ENCODE peak calls at places on chromosomes 2 and 18, in six cellular contexts. One of them, this sample, is unnamed.

GRCh38 chr18:68822926-68823325 is 25.0 kb downstream of the CCDC102B start:
- DNase-seq in GM12892: no peak
- DNase-seq in HepG2: no peak
- DNase-seq in GM12878: no peak
- DNase-seq in H1: no peak
- DNase-seq in K562: no peak
- DNase-seq in this sample: no peak

GRCh38 chr2:72236445-72237067 is 88.9 kb upstream of the CYP26B1 start:
- DNase-seq in HepG2: no peak
- DNase-seq in H1: no peak
- DNase-seq in GM12878: no peak
- DNase-seq in K562: no peak
- DNase-seq in GM12892: no peak
- DNase-seq in this sample: no peak

GRCh38 chr2:160194351-160194750 is 5.7 kb downstream of the ITGB6 start:
- DNase-seq in K562: no peak
- DNase-seq in HepG2: no peak
- DNase-seq in GM12892: no peak
- DNase-seq in H1: no peak
- DNase-seq in GM12878: no peak
- DNase-seq in this sample: no peak

GRCh38 chr18:45324489-45325111 is 290.7 kb upstream of the SLC14A2 start:
- DNase-seq in GM12892: no peak
- DNase-seq in H1: peak
- DNase-seq in K562: no peak
- DNase-seq in HepG2: no peak
- DNase-seq in GM12878: no peak
- DNase-seq in this sample: no peak

GRCh38 chr18:47585914-47586313 is 334.5 kb upstream of the SKOR2 start:
- DNase-seq in HepG2: no peak
- DNase-seq in GM12892: no peak
- DNase-seq in H1: no peak
- DNase-seq in K562: no peak
- DNase-seq in GM12878: no peak
- DNase-seq in this sample: no peak

GRCh38 chr2:229071292-229071976 is 199.7 kb downstream of the PID1 start:
- DNase-seq in GM12892: no peak
- DNase-seq in H1: no peak
- DNase-seq in GM12878: no peak
- DNase-seq in K562: no peak
- DNase-seq in HepG2: no peak
- DNase-seq in this sample: no peak

GRCh38 chr18:67513285-67513684 is 3.2 kb downstream of the DSEL start:
- DNase-seq in GM12878: no peak
- DNase-seq in GM12892: no peak
- DNase-seq in K562: no peak
- DNase-seq in HepG2: peak
- DNase-seq in H1: no peak
- DNase-seq in this sample: no peak

GRCh38 chr2:154455871-154456270 is 242.6 kb upstream of the KCNJ3 start:
- DNase-seq in GM12878: no peak
- DNase-seq in K562: no peak
- DNase-seq in GM12892: no peak
- DNase-seq in H1: no peak
- DNase-seq in HepG2: no peak
- DNase-seq in this sample: no peak

GRCh38 chr2:148282201-148282600 is 261.3 kb downstream of the MBD5 start:
- DNase-seq in K562: no peak
- DNase-seq in H1: no peak
- DNase-seq in HepG2: no peak
- DNase-seq in GM12878: no peak
- DNase-seq in GM12892: no peak
- DNase-seq in this sample: no peak

GRCh38 chr2:26530696-26531095 is 52.8 kb upstream of the OTOF start:
- DNase-seq in H1: no peak
- DNase-seq in K562: no peak
- DNase-seq in GM12878: no peak
- DNase-seq in GM12892: no peak
- DNase-seq in HepG2: no peak
- DNase-seq in this sample: no peak

GRCh38 chr2:73074110-73075069 is 2.9 kb upstream of the SFXN5 start:
- DNase-seq in K562: no peak
- DNase-seq in GM12892: no peak
- DNase-seq in H1: no peak
- DNase-seq in HepG2: no peak
- DNase-seq in GM12878: no peak
- DNase-seq in this sample: no peak

GRCh38 chr2:151289972-151290335 is 486 bp upstream of the NMI start:
- DNase-seq in H1: no peak
- DNase-seq in GM12892: no peak
- DNase-seq in GM12878: no peak
- DNase-seq in K562: no peak
- DNase-seq in HepG2: no peak
- DNase-seq in this sample: no peak

GRCh38 chr2:57886196-57886786 is 160.3 kb upstream of the VRK2 start:
- DNase-seq in HepG2: no peak
- DNase-seq in H1: no peak
- DNase-seq in K562: no peak
- DNase-seq in GM12878: no peak
- DNase-seq in GM12892: no peak
- DNase-seq in this sample: no peak

GRCh38 chr2:44169155-44169898 is 652 bp downstream of the PPM1B start:
- DNase-seq in GM12892: peak
- DNase-seq in H1: peak
- DNase-seq in K562: peak
- DNase-seq in HepG2: peak
- DNase-seq in GM12878: peak
- DNase-seq in this sample: peak

GRCh38 chr18:60838677-60839076 is 466.1 kb upstream of the MC4R start:
- DNase-seq in GM12878: no peak
- DNase-seq in K562: no peak
- DNase-seq in HepG2: no peak
- DNase-seq in H1: no peak
- DNase-seq in GM12892: no peak
- DNase-seq in this sample: no peak

GRCh38 chr2:173983414-173983871 is 18.3 kb upstream of the SP3 start:
- DNase-seq in GM12878: no peak
- DNase-seq in HepG2: peak
- DNase-seq in GM12892: no peak
- DNase-seq in H1: no peak
- DNase-seq in K562: no peak
- DNase-seq in this sample: no peak

GRCh38 chr2:239927424-239927981 is 97.6 kb downstream of the NDUFA10 start:
- DNase-seq in K562: peak
- DNase-seq in HepG2: peak
- DNase-seq in GM12878: no peak
- DNase-seq in H1: no peak
- DNase-seq in GM12892: no peak
- DNase-seq in this sample: no peak

GRCh38 chr2:48852938-48853337 is 97.4 kb upstream of the LHCGR start:
- DNase-seq in GM12878: no peak
- DNase-seq in GM12892: no peak
- DNase-seq in H1: no peak
- DNase-seq in HepG2: no peak
- DNase-seq in K562: no peak
- DNase-seq in this sample: no peak

GRCh38 chr2:9809448-9810088 is 33.7 kb upstream of the TAF1B start:
- DNase-seq in GM12878: no peak
- DNase-seq in K562: no peak
- DNase-seq in GM12892: no peak
- DNase-seq in H1: no peak
- DNase-seq in HepG2: no peak
- DNase-seq in this sample: no peak

GRCh38 chr2:216423071-216423470 is 10.8 kb downstream of the SMARCAL1 start:
- DNase-seq in HepG2: no peak
- DNase-seq in GM12878: no peak
- DNase-seq in GM12892: no peak
- DNase-seq in K562: no peak
- DNase-seq in H1: no peak
- DNase-seq in this sample: no peak

GRCh38 chr2:24986397-24986796 is 14.6 kb upstream of the DNAJC27 start:
- DNase-seq in GM12878: no peak
- DNase-seq in HepG2: no peak
- DNase-seq in K562: no peak
- DNase-seq in H1: no peak
- DNase-seq in GM12892: no peak
- DNase-seq in this sample: no peak

GRCh38 chr2:217902281-217903141 is 100.3 kb downstream of the TNS1 start:
- DNase-seq in H1: no peak
- DNase-seq in GM12878: no peak
- DNase-seq in K562: peak
- DNase-seq in GM12892: no peak
- DNase-seq in HepG2: peak
- DNase-seq in this sample: no peak
- TF ChIP-seq POLR2A in H1: no peak
- TF ChIP-seq POLR2A in GM12878: no peak
- TF ChIP-seq POLR2A in K562: no peak
- TF ChIP-seq POLR2A in GM12892: no peak
- TF ChIP-seq POLR2A in HepG2: no peak
- TF ChIP-seq POLR2A in this sample: no peak

GRCh38 chr18:21096760-21097159 is 14.9 kb downstream of the ROCK1 start:
- DNase-seq in GM12878: no peak
- DNase-seq in GM12892: no peak
- DNase-seq in H1: no peak
- DNase-seq in K562: no peak
- DNase-seq in HepG2: no peak
- DNase-seq in this sample: no peak
- TF ChIP-seq TAF1 in GM12878: no peak
- TF ChIP-seq TAF1 in GM12892: no peak
- TF ChIP-seq TAF1 in H1: no peak
- TF ChIP-seq TAF1 in K562: no peak
- TF ChIP-seq TAF1 in HepG2: no peak
- TF ChIP-seq TAF1 in this sample: no peak

GRCh38 chr18:44039826-44040225 is 640.9 kb upstream of the SETBP1 start:
- DNase-seq in K562: no peak
- DNase-seq in GM12892: no peak
- DNase-seq in GM12878: no peak
- DNase-seq in HepG2: no peak
- DNase-seq in H1: no peak
- DNase-seq in this sample: no peak

GRCh38 chr18:44047585-44047984 is 633.1 kb upstream of the SETBP1 start:
- DNase-seq in HepG2: no peak
- DNase-seq in GM12878: no peak
- DNase-seq in H1: no peak
- DNase-seq in GM12892: no peak
- DNase-seq in K562: no peak
- DNase-seq in this sample: no peak

GRCh38 chr18:44039216-44039615 is 641.5 kb upstream of the SETBP1 start:
- DNase-seq in HepG2: no peak
- DNase-seq in GM12892: no peak
- DNase-seq in H1: no peak
- DNase-seq in GM12878: no peak
- DNase-seq in K562: no peak
- DNase-seq in this sample: no peak

GRCh38 chr18:44036500-44036899 is 644.2 kb upstream of the SETBP1 start:
- DNase-seq in GM12878: no peak
- DNase-seq in GM12892: no peak
- DNase-seq in K562: no peak
- DNase-seq in H1: no peak
- DNase-seq in HepG2: no peak
- DNase-seq in this sample: no peak

GRCh38 chr18:44041553-44042418 is 638.9 kb upstream of the SETBP1 start:
- DNase-seq in GM12892: no peak
- DNase-seq in K562: no peak
- DNase-seq in GM12878: no peak
- DNase-seq in HepG2: no peak
- DNase-seq in H1: no peak
- DNase-seq in this sample: no peak
- TF ChIP-seq POLR2A in GM12892: no peak
- TF ChIP-seq POLR2A in K562: no peak
- TF ChIP-seq POLR2A in GM12878: no peak
- TF ChIP-seq POLR2A in HepG2: no peak
- TF ChIP-seq POLR2A in H1: no peak
- TF ChIP-seq POLR2A in this sample: no peak

GRCh38 chr2:74174909-74175308 is 3.8 kb downstream of the MOB1A start:
- DNase-seq in GM12892: no peak
- DNase-seq in HepG2: no peak
- DNase-seq in GM12878: no peak
- DNase-seq in H1: peak
- DNase-seq in K562: no peak
- DNase-seq in this sample: no peak
- TF ChIP-seq TAF1 in GM12892: no peak
- TF ChIP-seq TAF1 in HepG2: no peak
- TF ChIP-seq TAF1 in GM12878: no peak
- TF ChIP-seq TAF1 in H1: no peak
- TF ChIP-seq TAF1 in K562: no peak
- TF ChIP-seq TAF1 in this sample: no peak

This sample was measured in GM12891.